ENCODE peak calls at places on chromosomes 7 and 10, in five cellular contexts. P is body of pancreas, K is testis, I is uterus, R is HCT116. X is an unnamed sample.

GRCh38 chr10:29248156-29248555 is 40.7 kb upstream of the LYZL1 start:
- DNase-seq in I (no peak), K (no peak), P (no peak), R (no peak), X (no peak)

GRCh38 chr7:19051767-19052375 is 65.6 kb downstream of the TWIST1 start:
- DNase-seq in P (peak), K (peak), R (peak), I (no peak), X (no peak)

GRCh38 chr10:37222046-37222445 is 96.6 kb downstream of the ANKRD30A start:
- DNase-seq in K (no peak), R (no peak), I (no peak), P (no peak), X (no peak)

GRCh38 chr7:116687801-116688201 is 15.8 kb downstream of the MET start:
- DNase-seq in P (no peak), K (no peak), R (peak), I (no peak), X (no peak)

GRCh38 chr10:5522913-5523560 is 1.7 kb upstream of the CALML3 start:
- DNase-seq in P (no peak), R (no peak), I (no peak), K (no peak), X (no peak)

GRCh38 chr10:43815486-43815885 is 166.8 kb upstream of the ZNF32 start:
- DNase-seq in I (no peak), K (no peak), P (no peak), R (no peak), X (no peak)

GRCh38 chr10:27537166-27537565 is 33.1 kb downstream of the RAB18 start:
- DNase-seq in I (no peak), R (no peak), P (no peak), K (no peak), X (no peak)

GRCh38 chr7:16421333-16422099 is at the start of gene CRPPA:
- DNase-seq in K (no peak), R (no peak), I (peak), P (peak), X (peak)

GRCh38 chr10:16586358-16587138 is 64.9 kb upstream of the C1QL3 start:
- DNase-seq in I (no peak), R (no peak), P (no peak), K (no peak), X (no peak)

GRCh38 chr7:159012353-159013069 is 132.2 kb downstream of the VIPR2 start:
- DNase-seq in K (no peak), P (peak), I (no peak), R (no peak), X (peak)

GRCh38 chr7:42454006-42454405 is 217.0 kb upstream of the GLI3 start:
- DNase-seq in K (no peak), R (no peak), P (no peak), I (peak), X (no peak)

GRCh38 chr10:37681617-37681999 is 175.8 kb downstream of the ZNF248 start:
- DNase-seq in I (no peak), K (no peak), P (no peak), R (no peak), X (no peak)

GRCh38 chr10:103764296-103765088 is 90.9 kb downstream of the SH3PXD2A start:
- DNase-seq in K (no peak), R (no peak), I (no peak), P (no peak), X (no peak)

GRCh38 chr7:139362302-139362701 is 2.6 kb downstream of the LUC7L2 start:
- DNase-seq in P (no peak), R (no peak), I (no peak), K (no peak), X (no peak)

GRCh38 chr7:111232249-111233084 is 141.5 kb downstream of the LRRN3 start:
- DNase-seq in K (no peak), I (no peak), P (no peak), R (peak), X (no peak)

GRCh38 chr7:105097619-105098018 is 83.6 kb downstream of the KMT2E start:
- DNase-seq in P (no peak), R (no peak), K (no peak), I (no peak), X (no peak)

GRCh38 chr10:124892905-124893304 is 49.0 kb upstream of the ZRANB1 start:
- DNase-seq in I (no peak), P (no peak), R (no peak), K (no peak), X (no peak)

GRCh38 chr7:98555403-98555802 is 61.7 kb upstream of the NPTX2 start:
- DNase-seq in I (no peak), P (peak), K (no peak), R (no peak), X (peak)

GRCh38 chr10:20596911-20597310 is 300.2 kb downstream of the NEBL start:
- DNase-seq in K (no peak), R (no peak), P (no peak), I (no peak), X (no peak)

GRCh38 chr10:71381611-71382010 is 15.1 kb upstream of the CDH23 start:
- DNase-seq in K (no peak), R (no peak), P (no peak), I (no peak), X (no peak)

GRCh38 chr7:9106747-9107146 is 673.3 kb downstream of the NXPH1 start:
- DNase-seq in I (no peak), K (no peak), R (no peak), P (no peak), X (no peak)

GRCh38 chr10:36722777-36723176 is 402.6 kb upstream of the ANKRD30A start:
- DNase-seq in R (no peak), I (no peak), P (no peak), K (no peak), X (no peak)

GRCh38 chr10:29807407-29807806 is 172.6 kb upstream of the SVIL start:
- DNase-seq in P (no peak), R (no peak), K (no peak), I (no peak), X (no peak)

GRCh38 chr7:151126500-151127137 is 40.3 kb downstream of the AGAP3 start:
- DNase-seq in I (no peak), K (no peak), P (no peak), R (no peak), X (no peak)

GRCh38 chr7:23394828-23395227 is 75.5 kb downstream of the IGF2BP3 start:
- DNase-seq in R (no peak), P (no peak), K (no peak), I (no peak), X (no peak)

GRCh38 chr10:44981172-44982113 is 2.8 kb upstream of the DEPP1 start:
- DNase-seq in R (peak), P (peak), I (peak), K (peak), X (peak)
- TF ChIP-seq POLR2A in R (no peak), P (no peak), I (peak), K (no peak), X (no peak)

GRCh38 chr7:24910551-24911212 is 69.3 kb downstream of the OSBPL3 start:
- DNase-seq in K (no peak), R (no peak), P (no peak), I (no peak), X (no peak)
- H3K4me3 ChIP-seq in K (no peak), R (no peak), P (no peak), I (no peak), X (no peak)

DNA sequence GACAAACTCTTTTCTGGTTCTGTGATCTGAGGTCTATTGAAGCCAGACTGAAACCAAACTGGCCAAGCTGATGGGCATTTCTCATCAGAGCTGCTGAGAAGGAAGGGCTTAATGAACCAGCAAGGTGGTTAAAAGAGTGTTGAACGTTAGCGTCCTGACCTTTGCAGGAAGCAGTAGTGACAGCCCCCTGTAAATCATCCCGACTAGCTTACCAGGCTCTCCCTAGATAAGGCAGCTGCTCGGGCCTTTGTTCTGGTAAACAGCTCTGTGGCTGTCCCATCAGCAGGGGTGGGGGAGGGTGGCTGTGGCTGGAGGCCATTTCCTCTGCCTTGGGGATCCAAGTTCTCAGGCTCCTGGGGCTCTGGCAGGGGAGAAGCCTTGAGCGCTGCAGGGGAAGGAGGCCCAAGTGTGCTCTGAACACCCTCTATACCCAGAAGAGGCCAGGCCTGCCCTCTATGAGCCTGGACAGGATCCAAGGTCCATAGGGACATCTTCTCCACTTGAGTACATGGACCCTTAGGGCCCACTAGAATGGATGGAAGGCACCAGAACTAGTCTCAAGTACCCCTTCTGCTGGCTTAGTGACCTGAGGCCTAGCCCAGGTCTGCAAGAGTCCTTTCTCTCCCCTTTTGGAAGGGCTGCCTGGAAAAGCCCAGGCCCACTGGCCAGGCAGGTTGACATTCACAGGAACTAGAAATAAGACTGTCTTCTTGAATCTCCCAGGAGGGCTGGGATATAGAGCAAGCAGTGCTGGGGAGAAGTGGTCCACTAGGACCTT is 134.6 kb downstream of the ARHGAP22 start:
- DNase-seq in P (peak), K (no peak), R (no peak), I (no peak), X (peak)
- TF ChIP-seq POLR2A in P (no peak), K (no peak), R (no peak), I (no peak), X (no peak)

GRCh38 chr10:132898391-132899053 is 43.8 kb downstream of the CFAP46 start:
- DNase-seq in K (no peak), I (no peak), P (peak), R (no peak), X (no peak)
- H3K4me3 ChIP-seq in K (no peak), I (no peak), P (no peak), R (no peak), X (no peak)

GRCh38 chr7:45658716-45659495 is 84.7 kb downstream of the ADCY1 start:
- DNase-seq in K (no peak), P (no peak), I (no peak), R (no peak), X (no peak)

GRCh38 chr7:45657136-45657889 is 83.1 kb downstream of the ADCY1 start:
- DNase-seq in K (no peak), R (no peak), P (no peak), I (no peak), X (no peak)

GRCh38 chr7:45656431-45656830 is 82.3 kb downstream of the ADCY1 start:
- DNase-seq in I (no peak), R (no peak), K (no peak), P (no peak), X (no peak)

GRCh38 chr7:45659496-45660139 is 85.5 kb downstream of the ADCY1 start:
- DNase-seq in R (no peak), I (no peak), K (no peak), P (no peak), X (no peak)

GRCh38 chr7:45657890-45658715 is 83.9 kb downstream of the ADCY1 start:
- DNase-seq in P (no peak), I (no peak), R (no peak), K (no peak), X (no peak)
- TF ChIP-seq POLR2A in P (no peak), I (no peak), R (no peak), K (no peak), X (no peak)

DNA sequence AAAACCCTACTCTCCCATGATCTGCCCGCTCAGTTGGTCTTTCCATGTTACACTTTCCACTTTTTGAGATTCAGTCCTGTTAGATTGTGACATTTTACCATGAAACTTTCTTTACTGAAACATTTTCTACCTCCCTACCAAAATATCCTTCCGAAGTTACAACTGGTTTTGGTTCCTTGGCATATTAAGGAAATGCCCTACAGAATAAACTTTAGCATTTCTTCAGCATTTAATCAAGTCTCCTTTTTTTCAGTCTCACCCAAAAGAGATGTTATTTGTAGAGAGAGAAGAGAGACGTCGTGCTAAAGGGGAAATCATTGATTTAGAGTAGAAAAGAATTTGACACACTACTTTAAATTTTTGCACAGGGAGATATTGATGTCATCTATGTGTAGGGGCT is 9.7 kb upstream of the FEZF1 start:
- DNase-seq in I (no peak), K (no peak), P (no peak), R (no peak), X (no peak)
- H3K4me3 ChIP-seq in I (no peak), K (no peak), P (no peak), R (no peak), X (no peak)

X was measured in ovary.